ENCODE peak calls at places on chromosomes 7 and 10, in five cellular contexts. N, Z, M, W and Q are unnamed samples. For H3K4me1 and H3K9me3, the result is how much of the 10 kb centered on the place peaks cover.

GRCh38 chr10:26622891-26623290 is 74.6 kb upstream of the PDSS1 start:
- DNase-seq in N (no peak), Z (no peak), M (no peak), W (no peak), Q (no peak)

GRCh38 chr10:89301231-89301630 is 615 bp upstream of the IFIT2 start:
- DNase-seq in N (no peak), Z (no peak), M (no peak), W (no peak), Q (no peak)

GRCh38 chr10:19245889-19246841 is 197.6 kb downstream of the MALRD1 start:
- DNase-seq in N (no peak), Z (no peak), M (no peak), W (no peak), Q (no peak)

GRCh38 chr10:118102116-118102515 is 55.4 kb upstream of the RAB11FIP2 start:
- DNase-seq in N (no peak), Z (no peak), M (no peak), W (no peak), Q (no peak)

GRCh38 chr10:103923502-103923901 is 5.5 kb upstream of the STN1 start:
- DNase-seq in N (no peak), Z (no peak), M (no peak), W (no peak), Q (peak)

GRCh38 chr7:66125052-66125694 is 10.5 kb downstream of the CRCP start:
- DNase-seq in N (no peak), Z (no peak), M (no peak), W (no peak), Q (no peak)

GRCh38 chr10:124983321-124983720 is 41.4 kb downstream of the ZRANB1 start:
- DNase-seq in N (no peak), Z (no peak), M (no peak), W (no peak), Q (no peak)

GRCh38 chr7:92991190-92991589 is 126.6 kb downstream of the SAMD9 start:
- DNase-seq in N (no peak), Z (no peak), M (no peak), W (no peak), Q (no peak)

GRCh38 chr7:98280791-98281756 is at the start of gene BRI3:
- DNase-seq in N (peak), Z (peak), M (peak), W (no peak), Q (peak)

GRCh38 chr7:99984593-99984992 is 8.8 kb upstream of the AZGP1 start:
- DNase-seq in N (no peak), Z (no peak), M (no peak), W (no peak), Q (no peak)

GRCh38 chr7:24653316-24654085 is 80.2 kb downstream of the PALS2 start:
- DNase-seq in N (no peak), Z (no peak), M (no peak), W (no peak), Q (no peak)

GRCh38 chr10:102812213-102812876 is 24.9 kb downstream of the CYP17A1 start:
- DNase-seq in N (no peak), Z (peak), M (no peak), W (no peak), Q (no peak)

GRCh38 chr7:51428226-51428887 is 111.7 kb upstream of the COBL start:
- DNase-seq in N (no peak), Z (no peak), M (no peak), W (no peak), Q (no peak)

GRCh38 chr7:94252971-94253370 is 141.7 kb upstream of the COL1A2 start:
- DNase-seq in N (no peak), Z (no peak), M (no peak), W (no peak), Q (no peak)

GRCh38 chr7:128263420-128263819 is 22.3 kb downstream of the LEP start:
- DNase-seq in N (no peak), Z (no peak), M (no peak), W (no peak), Q (no peak)

GRCh38 chr10:132056663-132057062 is 9.1 kb upstream of the JAKMIP3 start:
- DNase-seq in N (no peak), Z (no peak), M (peak), W (no peak), Q (no peak)

GRCh38 chr10:71589617-71590551 is 129.7 kb downstream of the C10orf105 start:
- DNase-seq in N (no peak), Z (no peak), M (no peak), W (no peak), Q (no peak)

GRCh38 chr10:6543431-6544005 is 36.6 kb downstream of the PRKCQ start:
- DNase-seq in N (no peak), Z (no peak), M (no peak), W (no peak), Q (no peak)

GRCh38 chr7:76397409-76398183 is 11.9 kb downstream of the SSC4D start:
- DNase-seq in N (peak), Z (peak), M (peak), W (peak), Q (peak)

GRCh38 chr7:140225562-140226249 is 48.9 kb upstream of the KDM7A start:
- DNase-seq in N (no peak), Z (no peak), M (no peak), W (no peak), Q (no peak)

GRCh38 chr10:13439771-13440708 is 88.8 kb downstream of the BEND7 start:
- DNase-seq in N (peak), Z (peak), M (peak), W (no peak), Q (peak)

GRCh38 chr7:47504546-47505316 is 77.2 kb downstream of the TNS3 start:
- DNase-seq in N (no peak), Z (no peak), M (no peak), W (no peak), Q (no peak)

GRCh38 chr7:130622866-130623265 is 45.7 kb downstream of the COPG2 start:
- DNase-seq in N (no peak), Z (no peak), M (no peak), W (no peak), Q (no peak)

GRCh38 chr7:84337386-84337785 is 142.8 kb upstream of the SEMA3A start:
- DNase-seq in N (no peak), Z (no peak), M (no peak), W (no peak), Q (no peak)

GRCh38 chr10:19572056-19572455 is 244.2 kb upstream of the PLXDC2 start:
- DNase-seq in N (no peak), Z (no peak), M (no peak), W (no peak), Q (no peak)

GRCh38 chr7:29485376-29486190 is 78.1 kb upstream of the PRR15 start:
- DNase-seq in N (no peak), Z (no peak), M (no peak), W (no peak), Q (no peak)

GRCh38 chr7:24888653-24889052 is 91.3 kb downstream of the OSBPL3 start:
- DNase-seq in N (no peak), Z (no peak), M (no peak), W (no peak), Q (no peak)

GRCh38 chr7:146700015-146700560 is 583.5 kb downstream of the CNTNAP2 start:
- DNase-seq in N (no peak), Z (no peak), M (no peak), W (no peak), Q (no peak)

GRCh38 chr10:106655606-106656005 is 508.9 kb downstream of the SORCS1 start:
- DNase-seq in N (no peak), Z (no peak), M (no peak), W (no peak), Q (no peak)

GRCh38 chr7:122902751-122903495 is 16.7 kb upstream of the CADPS2 start:
- DNase-seq in N (no peak), Z (no peak), M (no peak), W (no peak), Q (no peak)
- TF ChIP-seq CTCF in N (peak), Z (no peak), M (no peak), W (no peak), Q (no peak)

DNA sequence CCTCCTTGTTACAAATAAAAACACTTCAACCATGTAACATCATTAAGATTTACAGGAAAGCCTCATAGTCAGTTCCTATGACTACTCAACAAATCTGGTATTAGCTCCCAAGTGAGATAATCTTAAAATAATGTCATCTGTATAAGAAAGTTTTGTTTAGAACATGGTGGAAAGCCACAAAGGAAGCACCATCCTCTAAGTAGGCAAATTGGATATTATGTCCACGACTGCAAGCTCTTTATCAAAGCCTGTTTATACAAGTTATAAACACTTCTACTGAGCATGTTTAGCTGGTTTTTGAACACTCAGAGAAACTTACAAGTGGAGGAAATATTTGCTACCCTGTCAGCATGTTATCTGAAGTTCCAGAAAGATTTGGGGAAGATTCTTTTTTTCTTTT is 349.8 kb downstream of the ARL4A start:
- DNase-seq in N (no peak), Z (no peak), M (no peak), W (no peak), Q (no peak)
- H3K4me1 ChIP-seq in N (under half), Z (under half), M (under half), W (under half), Q (under half)

DNA sequence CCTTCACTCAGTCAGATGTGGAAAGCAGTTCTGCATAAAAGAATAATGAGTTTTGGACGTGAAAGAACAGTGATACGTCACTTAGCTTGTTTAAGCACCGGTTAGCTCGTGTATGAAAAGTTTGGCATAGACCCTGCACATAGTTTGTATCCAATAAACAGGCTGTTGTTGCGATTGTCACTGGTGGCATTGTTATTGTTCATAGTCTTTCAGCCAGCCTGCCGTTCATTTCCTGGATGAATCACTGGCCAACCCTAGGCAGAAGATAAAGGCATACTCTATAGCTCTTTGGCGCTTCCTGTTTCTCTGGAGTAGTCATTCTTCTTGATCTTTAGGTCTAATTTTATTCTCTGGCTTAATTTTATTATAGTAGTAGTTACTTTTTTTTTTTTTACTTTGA is 57.8 kb upstream of the ANKRD30A start:
- DNase-seq in N (no peak), Z (no peak), M (no peak), W (no peak), Q (no peak)
- H3K9me3 ChIP-seq in N (half or more), Z (under half), M (under half), W (under half), Q (under half)

GRCh38 chr7:55594414-55594813 is 22.1 kb upstream of the VOPP1 start:
- DNase-seq in N (peak), Z (no peak), M (peak), W (no peak), Q (no peak)
- TF ChIP-seq CTCF in N (no peak), Z (no peak), M (no peak), W (no peak), Q (no peak)

DNA sequence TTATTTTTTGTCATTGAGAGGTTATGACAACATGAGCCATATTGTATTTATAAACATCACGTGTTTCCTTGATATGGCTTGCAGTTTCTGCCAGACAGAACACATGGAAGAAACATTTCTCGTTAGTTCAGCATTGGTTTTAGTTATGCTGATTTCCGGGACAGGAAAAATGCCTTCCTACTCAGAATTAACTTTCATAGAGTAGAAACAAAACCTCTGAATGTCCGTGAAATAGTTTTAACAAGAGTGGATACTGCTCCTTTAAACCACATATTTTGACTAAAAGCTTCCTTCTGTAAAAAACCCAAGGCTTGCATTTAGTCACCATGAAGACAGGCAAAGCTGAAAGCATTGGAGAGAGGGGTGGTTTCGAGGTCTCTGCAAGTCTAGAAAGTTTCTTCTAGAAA is 240.4 kb downstream of the KIAA1217 start:
- DNase-seq in N (no peak), Z (no peak), M (no peak), W (no peak), Q (no peak)
- H3K4me1 ChIP-seq in N (under half), Z (under half), M (under half), W (under half), Q (under half)

GRCh38 chr7:63041786-63042185 is 956.9 kb upstream of the ZNF722 start:
- DNase-seq in N (no peak), Z (no peak), M (no peak), W (no peak), Q (no peak)

GRCh38 chr7:63038987-63039386 is 959.7 kb upstream of the ZNF722 start:
- DNase-seq in N (no peak), Z (no peak), M (no peak), W (no peak), Q (no peak)

GRCh38 chr7:63040966-63041610 is 957.6 kb upstream of the ZNF722 start:
- DNase-seq in N (no peak), Z (no peak), M (no peak), W (no peak), Q (no peak)

GRCh38 chr7:63039882-63040281 is 958.8 kb upstream of the ZNF722 start:
- DNase-seq in N (no peak), Z (no peak), M (no peak), W (no peak), Q (no peak)

DNA sequence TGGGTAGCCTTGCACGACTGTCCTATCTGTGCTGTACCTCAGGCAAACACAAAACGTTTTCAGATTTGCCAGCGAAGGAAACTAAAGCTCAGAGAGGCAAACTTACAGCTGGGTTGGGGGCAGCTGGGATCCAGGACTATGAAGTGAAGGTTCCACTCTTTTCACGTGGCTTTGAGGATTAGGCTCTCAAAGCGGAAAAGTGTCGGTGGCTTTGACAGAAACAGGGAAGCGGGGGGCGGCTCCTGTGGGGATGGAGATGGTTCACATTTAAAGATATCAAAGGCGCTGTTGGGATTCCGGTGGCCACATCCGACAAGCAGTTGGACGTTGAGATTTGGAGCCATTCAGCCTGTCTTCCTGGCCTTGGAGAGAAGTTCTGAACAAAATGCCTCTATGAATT is 958.3 kb upstream of the ZNF722 start:
- DNase-seq in N (no peak), Z (no peak), M (no peak), W (no peak), Q (no peak)
- H3K9me3 ChIP-seq in N (half or more), Z (under half), M (under half), W (under half), Q (under half)